ENCODE peak calls at places on chromosomes 13 and 19, in five cellular contexts. Z is IMR-90, V is A549, A is HepG2, K is GM12878. Q is an unnamed sample.

GRCh38 chr19:1070931-1071791 is 4.2 kb downstream of the ARHGAP45 start:
- DNase-seq in Z (no peak), V (no peak), K (no peak), A (no peak), Q (no peak)

GRCh38 chr19:49890349-49891311 is 6.1 kb downstream of the IL4I1 start:
- DNase-seq in Z (no peak), V (no peak), A (no peak), K (no peak), Q (peak; percentile 84)

GRCh38 chr13:59906413-59907027 is 257.2 kb downstream of the DIAPH3 start:
- DNase-seq in V (peak; percentile 9), Z (peak; percentile 58), K (no peak), A (peak; percentile 1), Q (peak; percentile 11)

GRCh38 chr13:95698047-95698749 is 21.3 kb downstream of the DNAJC3 start:
- DNase-seq in K (no peak), A (no peak), Z (peak; percentile 17), V (no peak), Q (peak; percentile 34)

GRCh38 chr13:114134944-114135610 is 2.7 kb upstream of the RASA3 start:
- DNase-seq in V (no peak), K (no peak), A (no peak), Z (no peak), Q (no peak)

GRCh38 chr19:54002495-54003315 is 11.3 kb downstream of the CACNG6 start:
- DNase-seq in A (no peak), V (no peak), K (no peak), Z (no peak), Q (no peak)

GRCh38 chr19:48351341-48351752 is 12.4 kb downstream of the TMEM143 start:
- DNase-seq in Z (peak; percentile 26), A (peak; percentile 63), K (no peak), V (peak; percentile 82), Q (peak; percentile 83)

GRCh38 chr19:47609885-47610545 is 1.1 kb downstream of the BICRA start:
- DNase-seq in V (peak; percentile 54), A (peak; percentile 41), Z (peak; percentile 26), K (no peak), Q (no peak)

GRCh38 chr19:48325265-48325910 is at the start of gene EMP3:
- DNase-seq in V (peak; percentile 92), A (no peak), Z (peak; percentile 92), K (peak; percentile 38), Q (peak; percentile 68)

GRCh38 chr19:55383789-55384575 is at the start of gene TMEM238:
- DNase-seq in Z (peak; percentile 70), A (no peak), K (no peak), V (peak; percentile 82), Q (no peak)

GRCh38 chr19:46745521-46746280 is at the start of gene FKRP:
- DNase-seq in Z (no peak), V (no peak), A (no peak), K (no peak), Q (peak; percentile 63)

DNA sequence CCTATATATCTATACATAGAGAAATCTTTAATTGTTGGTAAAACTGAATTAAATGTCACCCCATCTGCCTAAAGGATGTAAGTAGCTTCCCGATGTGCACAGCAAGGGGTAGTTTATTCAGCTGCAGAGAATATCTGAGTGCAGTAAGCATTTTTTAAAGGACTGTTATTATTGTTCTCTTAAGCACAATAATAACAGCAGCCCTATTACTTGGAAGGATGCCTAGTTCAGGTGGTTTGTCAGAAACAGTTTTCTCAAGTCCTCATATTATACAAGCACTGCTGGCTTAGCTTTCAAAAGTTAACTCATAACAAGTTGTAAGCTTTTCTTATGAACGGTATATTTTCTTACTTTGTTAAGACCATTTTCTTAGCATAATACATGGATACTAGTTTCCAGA is 142.6 kb downstream of the CRYL1 start:
- DNase-seq in V (no peak), A (no peak), K (no peak), Z (no peak), Q (no peak)
- TF ChIP-seq BHLHE40 in V (no peak), A (no peak), K (no peak), Z (no peak), Q (no peak)

GRCh38 chr19:6481541-6482342 is at the start of gene DENND1C:
- DNase-seq in V (peak; percentile 41), K (peak; percentile 45), Z (no peak), A (peak; percentile 47), Q (peak; percentile 60)

GRCh38 chr19:6482343-6482686 is 728 bp upstream of the DENND1C start:
- DNase-seq in K (no peak), Z (no peak), A (no peak), V (no peak), Q (no peak)

GRCh38 chr19:6483235-6483634 is 1.6 kb upstream of the DENND1C start:
- DNase-seq in A (no peak), Z (no peak), V (no peak), K (no peak), Q (no peak)

GRCh38 chr19:6484831-6485230 is 3.2 kb upstream of the DENND1C start:
- DNase-seq in Z (no peak), A (no peak), V (no peak), K (no peak), Q (no peak)

GRCh38 chr19:6484251-6484650 is 2.7 kb upstream of the DENND1C start:
- DNase-seq in K (no peak), A (no peak), Z (no peak), V (no peak), Q (no peak)
- TF ChIP-seq BHLHE40 in K (no peak), A (no peak), Z (no peak), V (no peak), Q (no peak)

GRCh38 chr13:58313219-58313618 is 681.7 kb downstream of the PCDH17 start:
- DNase-seq in V (no peak), Z (no peak), K (no peak), A (no peak), Q (no peak)
- TF ChIP-seq BHLHE40 in V (no peak), Z (no peak), K (no peak), A (no peak), Q (no peak)

GRCh38 chr19:30117636-30118145 is 175.7 kb downstream of the URI1 start:
- DNase-seq in V (no peak), A (no peak), K (no peak), Z (no peak), Q (no peak)

GRCh38 chr19:30116530-30116929 is 174.5 kb downstream of the URI1 start:
- DNase-seq in A (no peak), K (no peak), Z (no peak), V (no peak), Q (no peak)

GRCh38 chr19:30118221-30118620 is 176.2 kb downstream of the URI1 start:
- DNase-seq in A (no peak), V (no peak), K (no peak), Z (no peak), Q (no peak)

GRCh38 chr19:30116984-30117555 is 175.0 kb downstream of the URI1 start:
- DNase-seq in K (no peak), A (no peak), Z (no peak), V (no peak), Q (no peak)

GRCh38 chr19:30115947-30116346 is 173.9 kb downstream of the URI1 start:
- DNase-seq in A (no peak), Z (no peak), V (no peak), K (no peak), Q (no peak)
- TF ChIP-seq BHLHE40 in A (no peak), Z (no peak), V (no peak), K (no peak), Q (no peak)

DNA sequence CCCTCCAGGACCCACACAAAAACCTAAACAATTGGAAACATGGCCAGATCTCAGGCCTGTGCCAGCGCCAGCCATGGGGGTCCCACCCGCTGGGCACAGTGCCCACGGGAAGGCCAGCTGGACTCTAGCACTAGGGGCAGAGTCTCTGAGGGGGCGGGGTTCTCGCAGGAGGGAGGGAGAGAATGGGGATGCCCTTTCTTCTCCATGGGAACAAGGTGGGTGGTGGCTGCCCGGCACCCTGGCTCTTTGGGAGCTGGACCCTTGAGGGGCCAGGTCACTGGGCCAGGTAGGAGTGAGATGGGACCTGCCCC is 8.4 kb downstream of the LYL1 start:
- DNase-seq in A (no peak), V (no peak), Z (no peak), K (no peak), Q (no peak)
- TF ChIP-seq BHLHE40 in A (no peak), V (no peak), Z (no peak), K (no peak), Q (no peak)

GRCh38 chr13:65584126-65584525 is 1646.0 kb downstream of the PCDH9 start:
- DNase-seq in Z (no peak), V (no peak), K (no peak), A (no peak), Q (no peak)
- TF ChIP-seq BHLHE40 in Z (no peak), V (no peak), K (no peak), A (no peak), Q (no peak)

GRCh38 chr19:2214253-2214652 is 21.9 kb downstream of the PLEKHJ1 start:
- DNase-seq in Z (no peak), A (no peak), K (no peak), V (no peak), Q (no peak)
- TF ChIP-seq BHLHE40 in Z (no peak), A (no peak), K (no peak), V (no peak), Q (no peak)

DNA sequence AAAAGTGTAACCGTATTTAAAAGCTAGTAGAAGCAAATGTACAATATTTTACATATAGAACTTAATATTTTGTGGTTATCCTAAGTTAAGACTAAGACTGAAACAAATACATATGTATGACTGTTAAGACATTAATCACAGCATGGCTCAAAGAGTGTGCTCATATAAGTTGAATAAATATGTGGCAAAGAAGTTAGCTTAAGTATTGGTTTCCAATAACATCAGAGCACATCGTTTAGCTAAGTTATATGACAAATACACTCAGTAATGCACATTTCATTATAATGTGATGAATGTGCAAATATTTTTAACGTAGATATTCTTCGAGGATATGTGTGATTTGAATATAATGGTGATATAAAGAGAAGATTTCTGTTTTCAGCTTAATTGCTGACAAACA is 253.8 kb downstream of the SLITRK5 start:
- DNase-seq in V (no peak), K (no peak), A (no peak), Z (no peak), Q (no peak)
- TF ChIP-seq BHLHE40 in V (no peak), K (no peak), A (no peak), Z (no peak), Q (no peak)

DNA sequence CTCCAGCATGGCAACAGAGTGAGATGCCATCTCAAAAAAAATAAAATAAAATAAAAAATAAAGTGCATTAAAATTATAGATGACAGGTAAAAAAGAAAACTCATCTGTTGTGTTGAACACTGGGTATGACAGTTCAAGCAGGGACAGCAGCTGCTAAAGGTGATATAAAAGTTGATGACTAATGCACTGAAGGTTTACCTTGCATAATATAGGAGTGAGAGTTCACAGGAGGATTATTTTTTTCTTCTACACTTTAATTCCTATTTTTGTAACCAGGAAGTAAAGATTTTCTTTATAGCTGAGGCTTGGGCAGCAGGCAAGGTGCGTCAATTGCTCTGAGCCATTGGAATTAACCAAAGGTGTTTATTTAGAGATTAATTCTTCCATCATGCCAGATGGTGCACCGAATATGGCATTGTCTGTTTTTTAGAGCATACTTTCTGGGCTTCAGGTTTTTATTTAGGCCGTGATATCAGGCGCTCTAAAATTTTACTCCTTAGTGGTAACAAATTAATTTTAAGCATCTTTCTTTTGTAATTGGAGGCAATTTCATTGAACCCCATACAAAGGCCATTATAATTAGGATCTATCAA is 337.0 kb upstream of the SLC10A2 start:
- DNase-seq in K (no peak), Z (no peak), V (no peak), A (no peak), Q (no peak)
- TF ChIP-seq BHLHE40 in K (no peak), Z (no peak), V (no peak), A (no peak), Q (no peak)